ENCODE peak calls at places on chromosomes 6 and 20, in six cellular contexts. L is heart left ventricle, S is anterior cingulate cortex, H is NCI-H1105 treated with DMSO at 0.1 percent for 48 hours, B is HEK293T, C is KBM-7. Z is an unnamed sample.

GRCh38 chr20:48275737-48276342 is 490.6 kb upstream of the SULF2 start:
- DNase-seq in C (no peak), L (no peak), H (no peak), B (no peak), S (no peak), Z (no peak)

GRCh38 chr6:152368761-152369624 is 268.2 kb downstream of the SYNE1 start:
- DNase-seq in S (no peak), C (no peak), H (peak; percentile 7), L (peak; percentile 53), B (no peak), Z (no peak)

GRCh38 chr6:89368107-89368506 is 15.6 kb upstream of the UBE2J1 start:
- DNase-seq in B (peak; percentile 72), L (peak; percentile 31), H (peak; percentile 61), S (no peak), C (peak; percentile 52), Z (peak; percentile 67)

GRCh38 chr6:148700713-148701392 is 46.0 kb upstream of the UST start:
- DNase-seq in L (no peak), S (no peak), H (peak; percentile 27), C (no peak), B (no peak), Z (no peak)

GRCh38 chr6:168616807-168617756 is 176.1 kb downstream of the SMOC2 start:
- DNase-seq in B (no peak), L (no peak), S (no peak), C (no peak), H (peak; percentile 46), Z (no peak)

GRCh38 chr6:93419304-93420162 is at the start of gene EPHA7:
- DNase-seq in S (peak; percentile 85), L (peak; percentile 95), H (peak; percentile 99), C (peak; percentile 45), B (peak; percentile 94), Z (peak; percentile 99)

GRCh38 chr20:15653396-15654207 is 919.6 kb downstream of the KIF16B start:
- DNase-seq in B (no peak), S (no peak), L (no peak), H (no peak), C (no peak), Z (no peak)

GRCh38 chr6:158468666-158469065 is 91.2 kb upstream of the TMEM181 start:
- DNase-seq in H (peak; percentile 61), L (no peak), B (no peak), C (no peak), S (no peak), Z (no peak)

GRCh38 chr6:105317607-105318533 is 85.0 kb downstream of the PREP start:
- DNase-seq in C (no peak), S (no peak), H (peak; percentile 40), L (no peak), B (no peak), Z (peak; percentile 8)

GRCh38 chr20:64079273-64080012 is at the start of gene RGS19:
- DNase-seq in B (peak; percentile 82), S (peak; percentile 42), H (peak; percentile 28), C (peak; percentile 97), L (peak; percentile 80), Z (peak; percentile 87)

GRCh38 chr6:136335736-136336362 is 46.2 kb upstream of the BCLAF1 start:
- DNase-seq in S (no peak), L (no peak), C (no peak), H (no peak), B (no peak), Z (peak; percentile 53)

GRCh38 chr6:49550413-49551125 is at the start of gene C6orf141:
- DNase-seq in L (no peak), S (no peak), H (peak; percentile 73), C (peak; percentile 88), B (peak; percentile 21), Z (no peak)

GRCh38 chr20:50558483-50558925 is 48.3 kb downstream of the PTPN1 start:
- DNase-seq in B (no peak), L (no peak), S (no peak), C (no peak), H (no peak), Z (no peak)

GRCh38 chr20:45077559-45077958 is 23.4 kb downstream of the KCNS1 start:
- DNase-seq in S (no peak), H (no peak), B (no peak), L (no peak), C (no peak), Z (no peak)

Z was measured in cerebellum.